ENCODE peak calls at places on chromosomes 11 and 22, in four cellular contexts. K, Q, P and C are unnamed samples. For H3K79me2, the result is how much of the 10 kb centered on the place peaks cover.

GRCh38 chr11:60905551-60906113 is 753 bp downstream of the PRPF19 start:
- DNase-seq in K (peak), Q (peak), P (no peak), C (no peak)

GRCh38 chr11:118010738-118011461 is 24.7 kb downstream of the IL10RA start:
- DNase-seq in K (peak), Q (peak), P (no peak), C (no peak)

GRCh38 chr22:26857169-26857568 is 199.8 kb downstream of the MIAT start:
- DNase-seq in K (no peak), Q (no peak), P (no peak), C (no peak)

GRCh38 chr22:43263645-43264514 is 76.9 kb upstream of the TTLL12 start:
- DNase-seq in K (no peak), Q (peak), P (peak), C (peak)

GRCh38 chr22:30041881-30042280 is 38.4 kb upstream of the HORMAD2 start:
- DNase-seq in K (no peak), Q (no peak), P (no peak), C (no peak)

GRCh38 chr22:35460678-35461077 is 60.7 kb downstream of the MCM5 start:
- DNase-seq in K (no peak), Q (no peak), P (no peak), C (no peak)

GRCh38 chr11:117818036-117818858 is 6.3 kb downstream of the FXYD2 start:
- DNase-seq in K (no peak), Q (no peak), P (peak), C (peak)

GRCh38 chr11:107731911-107732310 is 20.1 kb upstream of the SLN start:
- DNase-seq in K (no peak), Q (no peak), P (no peak), C (no peak)

GRCh38 chr11:69009441-69010211 is 3.4 kb downstream of the MRGPRF start:
- DNase-seq in K (no peak), Q (no peak), P (no peak), C (no peak)

GRCh38 chr11:57100638-57101312 is 81.0 kb upstream of the LRRC55 start:
- DNase-seq in K (no peak), Q (no peak), P (no peak), C (no peak)

GRCh38 chr22:30262112-30262511 is 4.5 kb downstream of the OSM start:
- DNase-seq in K (no peak), Q (no peak), P (no peak), C (no peak)

GRCh38 chr11:9506489-9507343 is 45.9 kb downstream of the ZNF143 start:
- DNase-seq in K (peak), Q (peak), P (peak), C (peak)

GRCh38 chr11:73342633-73343032 is 33.6 kb upstream of the RELT start:
- DNase-seq in K (no peak), Q (no peak), P (no peak), C (no peak)

GRCh38 chr11:60858731-60859464 is 3.1 kb upstream of the PTGDR2 start:
- DNase-seq in K (peak), Q (no peak), P (no peak), C (peak)

GRCh38 chr11:1852885-1853284 is at the start of gene LSP1:
- DNase-seq in K (peak), Q (peak), P (no peak), C (peak)

GRCh38 chr11:62882811-62883496 is 2.3 kb downstream of the SLC3A2 start:
- DNase-seq in K (no peak), Q (no peak), P (no peak), C (no peak)

GRCh38 chr11:73379189-73379880 is 3.1 kb downstream of the RELT start:
- DNase-seq in K (no peak), Q (no peak), P (no peak), C (no peak)

GRCh38 chr22:26364066-26365015 is 64.7 kb upstream of the ASPHD2 start:
- DNase-seq in K (peak), Q (peak), P (peak), C (peak)

DNA sequence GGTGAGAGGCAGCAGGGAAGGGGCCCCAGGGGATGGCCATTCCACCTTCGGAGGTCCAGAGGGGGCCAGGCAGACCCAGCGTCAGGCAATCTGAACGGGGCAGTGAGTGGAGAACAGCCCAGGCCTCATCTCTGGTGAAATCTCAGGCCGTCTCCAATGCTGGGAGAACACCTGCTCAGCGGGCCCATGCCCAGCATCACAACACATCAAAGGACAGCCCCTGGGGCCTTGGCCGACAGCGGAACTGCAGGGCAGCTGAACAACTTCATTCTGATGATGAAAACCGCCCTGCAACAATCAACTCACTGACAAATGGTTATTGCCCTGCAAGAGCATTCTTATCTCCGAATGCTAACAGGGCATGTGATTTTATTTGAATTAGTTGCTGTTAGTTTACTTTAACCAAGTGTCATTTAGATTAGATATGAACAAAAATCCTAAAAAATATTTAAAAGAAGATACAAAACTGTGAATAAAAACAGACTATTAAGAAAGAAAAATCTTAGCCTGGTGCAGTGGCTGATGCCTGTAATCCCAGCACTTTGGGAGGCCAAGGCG is 14.6 kb downstream of the CELSR1 start:
- DNase-seq in K (no peak), Q (no peak), P (no peak), C (no peak)
- H3K4me2 ChIP-seq in K (no peak), Q (no peak), P (no peak), C (no peak)

DNA sequence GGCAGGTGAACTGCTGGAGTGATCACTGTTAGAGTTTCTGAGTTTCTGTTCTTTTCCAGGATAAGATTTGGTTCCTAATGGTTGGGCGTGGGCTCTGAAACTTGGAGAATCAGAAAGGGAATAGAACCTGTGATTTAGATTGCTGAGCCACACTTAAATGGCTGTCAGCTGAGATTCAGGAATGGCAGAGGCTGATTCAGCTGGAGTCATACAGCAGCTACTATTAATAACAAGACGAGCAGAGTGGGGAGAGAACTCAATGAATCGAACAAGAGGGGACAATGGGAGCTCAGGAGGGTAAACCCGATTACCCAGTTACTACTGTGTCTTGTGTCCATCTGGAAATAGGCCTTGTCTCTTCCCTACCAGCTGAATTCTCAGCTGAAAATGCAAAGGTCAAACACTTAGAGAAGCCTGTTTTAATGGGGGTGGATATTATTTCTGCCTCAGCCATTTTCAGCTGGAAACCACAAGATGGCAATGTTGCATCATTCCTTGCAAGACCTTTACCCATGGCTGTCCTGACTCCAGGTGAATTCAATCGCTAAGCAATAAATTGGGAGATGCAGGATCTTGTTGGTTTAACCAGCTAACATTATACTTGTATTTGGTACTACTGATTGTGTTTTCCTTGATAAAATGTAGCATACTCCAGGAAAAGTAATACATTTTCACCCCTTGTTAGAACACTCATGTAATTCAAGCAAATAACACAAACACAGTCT is 104.5 kb upstream of the RAG2 start:
- DNase-seq in K (peak), Q (peak), P (peak), C (peak)
- H3K4me3 ChIP-seq in K (no peak), Q (no peak), P (no peak), C (no peak)

DNA sequence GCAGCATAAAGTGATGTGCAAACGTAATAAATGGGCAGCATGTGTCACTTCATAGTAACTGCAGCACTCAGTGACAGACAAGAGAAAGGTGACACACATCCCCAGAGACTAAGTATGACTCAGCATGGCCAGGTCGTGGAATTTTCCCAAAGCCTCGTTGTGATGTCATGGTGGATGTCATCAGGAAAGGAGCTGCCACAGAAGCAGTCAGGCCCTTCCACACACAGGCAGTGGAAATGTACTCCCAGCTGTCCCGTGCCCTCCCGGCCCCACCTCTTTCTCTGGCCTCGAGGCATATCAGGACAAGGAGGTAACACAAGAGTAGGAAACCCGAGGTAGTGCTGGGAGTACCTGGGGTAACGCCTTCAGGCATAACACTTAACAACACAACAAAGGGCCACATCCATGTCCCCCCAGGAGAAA is 8.1 kb downstream of the PC start:
- DNase-seq in K (no peak), Q (no peak), P (peak), C (no peak)
- H3K79me2 ChIP-seq in K (under half), Q (under half), P (under half), C (under half)

DNA sequence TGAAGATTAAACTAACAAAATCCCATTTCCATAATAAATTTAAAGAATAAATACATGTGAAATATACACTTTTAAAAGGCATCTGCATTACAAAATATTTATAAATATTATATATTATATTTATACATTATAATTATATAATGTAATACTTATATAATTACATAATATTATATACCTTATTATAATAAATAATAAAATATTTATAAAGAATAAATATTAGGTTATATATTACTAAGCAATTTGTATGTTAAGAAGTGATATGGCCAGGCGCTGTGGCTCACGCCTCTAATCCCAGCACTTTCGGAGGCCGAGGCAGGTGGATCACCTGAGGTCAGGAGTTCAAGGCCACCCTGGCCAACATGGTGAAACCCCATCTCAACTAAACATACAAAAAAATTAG is 97.8 kb downstream of the CADM1 start:
- DNase-seq in K (no peak), Q (no peak), P (no peak), C (no peak)
- H3K4me2 ChIP-seq in K (no peak), Q (no peak), P (no peak), C (no peak)

GRCh38 chr22:20091690-20092476 is 11.8 kb downstream of the DGCR8 start:
- DNase-seq in K (no peak), Q (no peak), P (no peak), C (no peak)
- H3K4me3 ChIP-seq in K (no peak), Q (no peak), P (no peak), C (no peak)

GRCh38 chr22:40609216-40609615 is 27.3 kb downstream of the MRTFA start:
- DNase-seq in K (no peak), Q (no peak), P (no peak), C (no peak)

GRCh38 chr22:40610329-40610850 is 26.1 kb downstream of the MRTFA start:
- DNase-seq in K (no peak), Q (no peak), P (no peak), C (no peak)

GRCh38 chr22:40612291-40612740 is 24.2 kb downstream of the MRTFA start:
- DNase-seq in K (no peak), Q (no peak), P (no peak), C (no peak)

GRCh38 chr22:40613025-40613424 is 23.5 kb downstream of the MRTFA start:
- DNase-seq in K (no peak), Q (no peak), P (no peak), C (no peak)

DNA sequence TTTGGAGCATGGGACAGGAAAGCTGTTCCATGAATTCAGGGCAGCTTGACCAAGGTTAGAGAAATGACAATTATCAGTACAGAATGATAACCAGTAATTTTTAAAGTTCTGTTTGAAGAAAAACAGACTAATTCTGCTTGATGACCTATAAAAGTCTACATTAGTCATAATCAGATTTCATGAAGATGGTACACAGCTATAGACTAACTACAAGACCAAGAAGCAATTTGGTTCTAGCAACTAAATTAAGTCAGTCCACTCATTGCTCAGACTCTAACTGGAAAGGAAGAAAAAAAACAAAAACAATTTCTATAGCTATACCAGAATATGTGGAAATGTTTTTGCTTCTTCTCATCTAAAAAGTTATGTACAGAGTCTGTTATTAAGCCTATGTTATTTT is 24.9 kb downstream of the MRTFA start:
- DNase-seq in K (no peak), Q (no peak), P (no peak), C (no peak)
- H3K79me2 ChIP-seq in K (under half), Q (half or more), P (under half), C (half or more)

GRCh38 chr11:110362916-110363574 is 66.6 kb upstream of the RDX start:
- DNase-seq in K (no peak), Q (no peak), P (no peak), C (no peak)
- H3K4me2 ChIP-seq in K (no peak), Q (peak), P (no peak), C (no peak)